ENCODE peak calls at places on chromosome 21, in four cellular contexts. N is IMR-90, A is brain microvascular endothelial cell, B is GM23338. K is an unnamed sample.

GRCh38 chr21:29318354-29318753 is 19.6 kb downstream of the BACH1 start:
- DNase-seq in N (peak; percentile 52), A (no peak), B (no peak), K (no peak)

GRCh38 chr21:29297483-29298347 is 1.0 kb upstream of the BACH1 start:
- DNase-seq in N (no peak), A (no peak), B (no peak), K (no peak)

GRCh38 chr21:37647781-37648180 is 268.5 kb downstream of the KCNJ6 start:
- DNase-seq in N (no peak), A (no peak), B (no peak), K (no peak)

GRCh38 chr21:21612446-21612845 is 614.2 kb downstream of the NCAM2 start:
- DNase-seq in N (peak; percentile 92), A (peak; percentile 37), B (peak; percentile 69), K (peak; percentile 23)

GRCh38 chr21:17463441-17463840 is 49.4 kb upstream of the CXADR start:
- DNase-seq in N (peak; percentile 97), A (peak; percentile 95), B (no peak), K (peak; percentile 80)

GRCh38 chr21:17976139-17976538 is 157.0 kb upstream of the C21orf91 start:
- DNase-seq in N (no peak), A (no peak), B (no peak), K (no peak)

GRCh38 chr21:38467369-38467768 is 30.9 kb downstream of the ERG start:
- DNase-seq in N (no peak), A (no peak), B (no peak), K (no peak)

GRCh38 chr21:25573409-25574206 is 33.7 kb downstream of the MRPL39 start:
- DNase-seq in N (peak; percentile 99), A (peak; percentile 98), B (no peak), K (peak; percentile 77)

GRCh38 chr21:41164981-41165650 is 2.8 kb upstream of the BACE2 start:
- DNase-seq in N (peak; percentile 58), A (no peak), B (no peak), K (no peak)

GRCh38 chr21:46028547-46029200 is 47.1 kb downstream of the COL6A1 start:
- DNase-seq in N (peak; percentile 84), A (no peak), B (no peak), K (peak; percentile 81)

GRCh38 chr21:35470522-35470921 is 421.4 kb upstream of the RUNX1 start:
- DNase-seq in N (no peak), A (no peak), B (peak; percentile 73), K (no peak)

GRCh38 chr21:17819878-17820232 is 699 bp upstream of the C21orf91 start:
- DNase-seq in N (peak; percentile 72), A (no peak), B (peak; percentile 45), K (no peak)

GRCh38 chr21:29726061-29726460 is 213.7 kb downstream of the GRIK1 start:
- DNase-seq in N (no peak), A (no peak), B (no peak), K (no peak)

GRCh38 chr21:14541840-14542495 is 4.1 kb downstream of the SAMSN1 start:
- DNase-seq in N (no peak), A (no peak), B (no peak), K (no peak)

GRCh38 chr21:34582506-34583150 is 32.3 kb downstream of the RCAN1 start:
- DNase-seq in N (peak; percentile 65), A (peak; percentile 47), B (peak; percentile 70), K (no peak)

GRCh38 chr21:17454315-17455027 is 58.4 kb upstream of the CXADR start:
- DNase-seq in N (peak; percentile 92), A (peak; percentile 90), B (peak; percentile 89), K (peak; percentile 47)

GRCh38 chr21:17585875-17586450 is 26.7 kb downstream of the BTG3 start:
- DNase-seq in N (peak; percentile 62), A (peak; percentile 46), B (peak; percentile 61), K (no peak)

GRCh38 chr21:18521204-18521603 is 117.6 kb upstream of the TMPRSS15 start:
- DNase-seq in N (no peak), A (no peak), B (no peak), K (no peak)

GRCh38 chr21:46181436-46181835 is 2.8 kb downstream of the SPATC1L start:
- DNase-seq in N (no peak), A (no peak), B (no peak), K (no peak)

GRCh38 chr21:45975017-45975595 is 6.5 kb upstream of the COL6A1 start:
- DNase-seq in N (peak; percentile 43), A (no peak), B (peak; percentile 65), K (no peak)

GRCh38 chr21:25862596-25862995 is 127.8 kb downstream of the GABPA start:
- DNase-seq in N (peak; percentile 39), A (peak; percentile 15), B (peak; percentile 69), K (no peak)

GRCh38 chr21:38249256-38249655 is 7.5 kb upstream of the KCNJ15 start:
- DNase-seq in N (no peak), A (no peak), B (no peak), K (no peak)

GRCh38 chr21:46149205-46149901 is 6.0 kb downstream of the FTCD start:
- DNase-seq in N (no peak), A (no peak), B (no peak), K (no peak)

GRCh38 chr21:21845901-21846396 is 847.7 kb downstream of the NCAM2 start:
- DNase-seq in N (no peak), A (no peak), B (no peak), K (no peak)

GRCh38 chr21:40457741-40458140 is 389.2 kb downstream of the DSCAM start:
- DNase-seq in N (no peak), A (no peak), B (no peak), K (no peak)

GRCh38 chr21:46269466-46269865 is 15.9 kb downstream of the MCM3AP start:
- DNase-seq in N (no peak), A (no peak), B (no peak), K (no peak)

GRCh38 chr21:16840549-16840948 is 672.3 kb upstream of the CXADR start:
- DNase-seq in N (no peak), A (no peak), B (no peak), K (no peak)

GRCh38 chr21:46080171-46081021 is 17.5 kb upstream of the COL6A2 start:
- DNase-seq in N (no peak), A (no peak), B (no peak), K (no peak)

GRCh38 chr21:46117586-46118304 is 19.8 kb downstream of the COL6A2 start:
- DNase-seq in N (no peak), A (no peak), B (no peak), K (no peak)

GRCh38 chr21:25984538-25984937 is 186.0 kb downstream of the APP start:
- DNase-seq in N (no peak), A (no peak), B (no peak), K (no peak)

GRCh38 chr21:39676054-39676771 is 63.5 kb downstream of the B3GALT5 start:
- DNase-seq in N (no peak), A (peak; percentile 41), B (no peak), K (no peak)

GRCh38 chr21:46187814-46188213 is 3.6 kb upstream of the SPATC1L start:
- DNase-seq in N (no peak), A (no peak), B (no peak), K (no peak)

GRCh38 chr21:27220416-27220815 is 253.5 kb upstream of the ADAMTS5 start:
- DNase-seq in N (no peak), A (no peak), B (no peak), K (no peak)

GRCh38 chr21:28655471-28655870 is 337.2 kb downstream of the LTN1 start:
- DNase-seq in N (no peak), A (no peak), B (no peak), K (no peak)

GRCh38 chr21:34970566-34970965 is 78.5 kb downstream of the RUNX1 start:
- DNase-seq in N (no peak), A (no peak), B (no peak), K (no peak)

GRCh38 chr21:28487455-28488070 is 505.1 kb downstream of the LTN1 start:
- DNase-seq in N (no peak), A (no peak), B (no peak), K (no peak)

GRCh38 chr21:15631342-15631741 is 98.4 kb upstream of the USP25 start:
- DNase-seq in N (peak; percentile 71), A (peak; percentile 55), B (no peak), K (peak; percentile 86)

DNA sequence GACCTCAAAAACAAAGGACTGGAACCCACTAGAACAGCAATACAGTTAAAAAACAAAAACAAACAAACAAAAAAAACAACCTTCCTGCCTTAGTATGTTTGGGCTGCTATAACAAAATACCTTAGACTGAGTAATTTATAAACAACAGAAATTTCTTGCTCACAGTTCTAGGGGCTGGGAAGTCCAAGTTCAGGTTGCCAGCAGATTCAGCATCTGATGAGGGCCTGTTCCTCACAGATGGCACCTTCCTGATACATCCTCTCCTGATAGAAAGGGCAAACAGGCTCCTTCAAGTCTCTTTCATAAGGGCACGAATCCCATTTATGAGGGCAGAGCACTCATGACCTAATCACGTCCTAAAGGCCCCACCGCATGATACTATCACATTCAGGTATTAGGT is 55.9 kb downstream of the TIAM1 start:
- DNase-seq in N (no peak), A (no peak), B (no peak), K (no peak)
- H3K36me3 ChIP-seq in N (no peaks in the 10 kb centered on the region), A (no peaks in the 10 kb centered on the region), B (no peaks in the 10 kb centered on the region), K (no peaks in the 10 kb centered on the region)

GRCh38 chr21:33479679-33480480 is at the start of gene TMEM50B:
- DNase-seq in N (peak; percentile 95), A (peak; percentile 92), B (peak; percentile 95), K (peak; percentile 83)
- TF ChIP-seq CTCF in N (peak; percentile 51), A (peak; percentile 56), B (peak; percentile 43), K (peak; percentile 66)

DNA sequence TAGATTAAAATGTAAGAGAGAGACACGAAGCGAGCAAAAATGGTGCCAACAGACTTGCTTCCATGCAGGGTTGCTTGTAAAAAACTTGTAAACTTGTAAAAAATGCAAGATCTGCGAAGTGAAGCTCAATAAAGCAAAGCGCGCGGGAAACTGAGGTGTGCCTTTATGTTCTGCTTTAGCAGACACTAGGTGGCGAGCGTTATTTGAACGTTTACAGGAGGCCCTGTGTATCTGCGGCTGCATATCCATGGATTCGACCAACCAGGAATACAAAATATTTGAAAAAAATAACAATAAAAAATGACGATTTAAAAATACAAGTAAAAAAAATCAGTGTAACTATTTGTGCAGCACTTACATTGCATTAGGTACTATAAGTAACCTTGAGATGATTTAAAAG is 1.5 kb downstream of the UBE2G2 start:
- DNase-seq in N (peak; percentile 59), A (no peak), B (peak; percentile 67), K (no peak)
- H3K36me3 ChIP-seq in N (peaks cover 17% of the 10 kb centered on the region), A (peaks cover 18% of the 10 kb centered on the region), B (peaks cover 12% of the 10 kb centered on the region), K (peaks cover 4% of the 10 kb centered on the region)

GRCh38 chr21:36584980-36585940 is 105.3 kb upstream of the CLDN14 start:
- DNase-seq in N (no peak), A (no peak), B (peak; percentile 33), K (no peak)
- TF ChIP-seq CTCF in N (no peak), A (peak; percentile 42), B (peak; percentile 48), K (no peak)

DNA sequence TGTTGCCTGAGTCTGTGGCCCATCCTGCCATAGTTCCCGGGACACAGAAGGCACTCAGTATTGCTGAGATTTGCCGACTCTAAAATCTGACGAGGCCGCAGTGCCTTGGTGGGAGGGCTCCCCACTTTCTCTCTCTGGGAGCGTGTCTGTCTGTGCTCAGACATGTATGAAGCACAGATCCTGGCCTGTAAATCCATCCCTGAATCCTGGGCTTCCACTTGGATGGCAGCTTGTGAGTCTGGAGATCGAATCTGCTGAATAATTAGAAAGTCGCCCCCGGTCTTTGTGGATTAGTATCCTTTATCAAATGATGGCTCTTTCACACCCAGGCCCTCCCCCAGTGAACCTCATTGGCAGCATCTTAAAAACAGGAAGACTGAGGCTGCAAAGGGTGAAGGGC is 10.4 kb downstream of the UBASH3A start:
- DNase-seq in N (no peak), A (no peak), B (no peak), K (no peak)
- H3K36me3 ChIP-seq in N (no peaks in the 10 kb centered on the region), A (no peaks in the 10 kb centered on the region), B (no peaks in the 10 kb centered on the region), K (no peaks in the 10 kb centered on the region)